ENCODE peak calls at places on chromosomes 11 and 22, in ten cellular contexts. W is SHP77; S is NCI-H748 treated with DMSO at 0.1 percent for 48 hours; A is GM06990; N is nucleus accumbens; M is effector memory CD8-positive, alpha-beta T cell; U is brain microvascular endothelial cell; E is NCI-H510A treated with DMSO at 0.1 percent for 48 hours; F is CD8-positive, alpha-beta memory T cell; L is NCI-H187. B is an unnamed sample.

GRCh38 chr22:20429254-20430100 is 8.1 kb downstream of the SCARF2 start:
- DNase-seq in W (no peak), S (no peak), A (peak), N (no peak), M (peak), U (no peak), E (no peak), F (peak), L (no peak), B (no peak)

GRCh38 chr11:93623179-93623578 is 38.3 kb upstream of the CEP295 start:
- DNase-seq in W (no peak), S (no peak), A (no peak), N (no peak), M (no peak), U (no peak), E (no peak), F (no peak), L (no peak), B (peak)

GRCh38 chr11:64021742-64022067 is 14.0 kb upstream of the FLRT1 start:
- DNase-seq in W (no peak), S (no peak), A (peak), N (no peak), M (no peak), U (no peak), E (no peak), F (no peak), L (no peak), B (no peak)

GRCh38 chr11:129143335-129143734 is 48.8 kb downstream of the ARHGAP32 start:
- DNase-seq in W (no peak), S (no peak), A (no peak), N (peak), M (no peak), U (peak), E (no peak), F (no peak), L (no peak), B (no peak)

GRCh38 chr11:30960387-30960992 is 374.3 kb upstream of the MPPED2 start:
- DNase-seq in W (peak), S (peak), A (no peak), N (no peak), M (no peak), U (peak), E (peak), F (no peak), L (peak), B (peak)

GRCh38 chr11:78798567-78799170 is 224.0 kb upstream of the NARS2 start:
- DNase-seq in W (peak), S (peak), A (no peak), N (peak), M (no peak), U (peak), E (peak), F (no peak), L (no peak), B (peak)

GRCh38 chr11:64007629-64008282 is 21.5 kb downstream of the OTUB1 start:
- DNase-seq in W (peak), S (peak), A (no peak), N (peak), M (no peak), U (no peak), E (peak), F (no peak), L (no peak), B (peak)

GRCh38 chr22:48347311-48347710 is 1480.4 kb downstream of the BRD1 start:
- DNase-seq in W (no peak), S (no peak), A (no peak), N (no peak), M (no peak), U (no peak), E (no peak), F (no peak), L (no peak), B (no peak)

GRCh38 chr11:18749681-18750319 is 23.8 kb upstream of the IGSF22 start:
- DNase-seq in W (no peak), S (no peak), A (no peak), N (peak), M (no peak), U (peak), E (no peak), F (no peak), L (no peak), B (no peak)

GRCh38 chr11:64317325-64317960 is at the start of gene TRMT112:
- DNase-seq in W (peak), S (peak), A (peak), N (peak), M (peak), U (peak), E (peak), F (peak), L (peak), B (peak)

GRCh38 chr11:69411257-69411924 is 70.1 kb upstream of the LINC01488 start:
- DNase-seq in W (no peak), S (no peak), A (no peak), N (no peak), M (no peak), U (no peak), E (no peak), F (no peak), L (no peak), B (no peak)

GRCh38 chr11:120814531-120815259 is 209.2 kb upstream of the TBCEL start:
- DNase-seq in W (no peak), S (no peak), A (no peak), N (no peak), M (no peak), U (no peak), E (no peak), F (no peak), L (no peak), B (no peak)

GRCh38 chr22:19824197-19825015 is 30.3 kb downstream of the GNB1L start:
- DNase-seq in W (no peak), S (no peak), A (no peak), N (no peak), M (no peak), U (no peak), E (no peak), F (no peak), L (no peak), B (no peak)

GRCh38 chr11:103325686-103326069 is 216.5 kb downstream of the DYNC2H1 start:
- DNase-seq in W (no peak), S (no peak), A (no peak), N (no peak), M (no peak), U (no peak), E (no peak), F (no peak), L (no peak), B (no peak)

GRCh38 chr11:77411238-77411637 is 62.7 kb downstream of the PAK1 start:
- DNase-seq in W (no peak), S (no peak), A (no peak), N (no peak), M (peak), U (peak), E (no peak), F (peak), L (no peak), B (peak)

GRCh38 chr11:61505640-61506155 is 2.9 kb upstream of the LRRC10B start:
- DNase-seq in W (no peak), S (no peak), A (no peak), N (peak), M (no peak), U (no peak), E (no peak), F (no peak), L (no peak), B (no peak)